ENCODE peak calls at places on chromosomes 4 and X, in ten cellular contexts. One of them, this sample, is unnamed.

GRCh38 chrX:133215747-133216146 is 2.4 kb downstream of the TFDP3 start:
- DNase-seq in lung: no peak
- DNase-seq in tibial artery: no peak
- DNase-seq in thoracic aorta: no peak
- DNase-seq in H9: no peak
- DNase-seq in mammary epithelial cell: peak; percentile 19
- DNase-seq in Peyer's patch: no peak
- DNase-seq in stomach: no peak
- DNase-seq in cardiac muscle cell: peak; percentile 8
- DNase-seq in brain microvascular endothelial cell: peak; percentile 7
- DNase-seq in this sample: peak; percentile 27

GRCh38 chrX:120021927-120022326 is 55.6 kb downstream of the RHOXF2B start:
- DNase-seq in H9: no peak
- DNase-seq in lung: no peak
- DNase-seq in stomach: no peak
- DNase-seq in mammary epithelial cell: no peak
- DNase-seq in thoracic aorta: no peak
- DNase-seq in brain microvascular endothelial cell: no peak
- DNase-seq in tibial artery: no peak
- DNase-seq in Peyer's patch: no peak
- DNase-seq in cardiac muscle cell: no peak
- DNase-seq in this sample: no peak

GRCh38 chr4:124322234-124322831 is 390.2 kb downstream of the ANKRD50 start:
- DNase-seq in mammary epithelial cell: peak; percentile 24
- DNase-seq in cardiac muscle cell: peak; percentile 77
- DNase-seq in tibial artery: no peak
- DNase-seq in Peyer's patch: no peak
- DNase-seq in lung: no peak
- DNase-seq in stomach: no peak
- DNase-seq in H9: no peak
- DNase-seq in brain microvascular endothelial cell: no peak
- DNase-seq in thoracic aorta: no peak
- DNase-seq in this sample: no peak

GRCh38 chrX:39981946-39982345 is 115.8 kb downstream of the BCOR start:
- DNase-seq in lung: no peak
- DNase-seq in Peyer's patch: no peak
- DNase-seq in cardiac muscle cell: no peak
- DNase-seq in brain microvascular endothelial cell: no peak
- DNase-seq in H9: no peak
- DNase-seq in thoracic aorta: no peak
- DNase-seq in mammary epithelial cell: no peak
- DNase-seq in stomach: no peak
- DNase-seq in tibial artery: no peak
- DNase-seq in this sample: no peak

GRCh38 chrX:100962811-100963210 is 6.7 kb upstream of the ARL13A start:
- DNase-seq in brain microvascular endothelial cell: no peak
- DNase-seq in cardiac muscle cell: no peak
- DNase-seq in stomach: no peak
- DNase-seq in thoracic aorta: no peak
- DNase-seq in tibial artery: no peak
- DNase-seq in H9: no peak
- DNase-seq in Peyer's patch: no peak
- DNase-seq in mammary epithelial cell: no peak
- DNase-seq in lung: no peak
- DNase-seq in this sample: no peak

GRCh38 chr4:168679397-168680176 is 182.7 kb downstream of the PALLD start:
- DNase-seq in stomach: no peak
- DNase-seq in H9: no peak
- DNase-seq in brain microvascular endothelial cell: peak; percentile 40
- DNase-seq in cardiac muscle cell: no peak
- DNase-seq in tibial artery: no peak
- DNase-seq in thoracic aorta: no peak
- DNase-seq in lung: no peak
- DNase-seq in mammary epithelial cell: no peak
- DNase-seq in Peyer's patch: no peak
- DNase-seq in this sample: no peak

GRCh38 chr4:70920592-70920991 is 18.4 kb downstream of the MOB1B start:
- DNase-seq in brain microvascular endothelial cell: no peak
- DNase-seq in Peyer's patch: no peak
- DNase-seq in H9: no peak
- DNase-seq in mammary epithelial cell: no peak
- DNase-seq in tibial artery: no peak
- DNase-seq in thoracic aorta: no peak
- DNase-seq in lung: no peak
- DNase-seq in cardiac muscle cell: no peak
- DNase-seq in stomach: no peak
- DNase-seq in this sample: no peak

GRCh38 chr4:95362906-95363578 is 185.7 kb downstream of the UNC5C start:
- DNase-seq in lung: no peak
- DNase-seq in brain microvascular endothelial cell: peak; percentile 6
- DNase-seq in stomach: no peak
- DNase-seq in Peyer's patch: no peak
- DNase-seq in H9: peak; percentile 44
- DNase-seq in cardiac muscle cell: peak; percentile 67
- DNase-seq in mammary epithelial cell: peak; percentile 1
- DNase-seq in thoracic aorta: no peak
- DNase-seq in tibial artery: no peak
- DNase-seq in this sample: peak; percentile 19

GRCh38 chr4:176270669-176271068 is 1.6 kb upstream of the ASB5 start:
- DNase-seq in Peyer's patch: no peak
- DNase-seq in H9: no peak
- DNase-seq in tibial artery: no peak
- DNase-seq in cardiac muscle cell: peak; percentile 84
- DNase-seq in lung: no peak
- DNase-seq in brain microvascular endothelial cell: peak; percentile 98
- DNase-seq in stomach: no peak
- DNase-seq in thoracic aorta: no peak
- DNase-seq in mammary epithelial cell: peak; percentile 98
- DNase-seq in this sample: no peak

GRCh38 chrX:3227526-3227925 is 118.9 kb downstream of the MXRA5 start:
- DNase-seq in thoracic aorta: no peak
- DNase-seq in stomach: no peak
- DNase-seq in Peyer's patch: no peak
- DNase-seq in cardiac muscle cell: no peak
- DNase-seq in mammary epithelial cell: no peak
- DNase-seq in H9: no peak
- DNase-seq in brain microvascular endothelial cell: no peak
- DNase-seq in lung: no peak
- DNase-seq in tibial artery: no peak
- DNase-seq in this sample: no peak

GRCh38 chr4:73661646-73662119 is 41.4 kb upstream of the RASSF6 start:
- DNase-seq in cardiac muscle cell: peak; percentile 96
- DNase-seq in H9: no peak
- DNase-seq in stomach: no peak
- DNase-seq in Peyer's patch: no peak
- DNase-seq in lung: no peak
- DNase-seq in brain microvascular endothelial cell: peak; percentile 99
- DNase-seq in thoracic aorta: no peak
- DNase-seq in tibial artery: no peak
- DNase-seq in mammary epithelial cell: peak; percentile 98
- DNase-seq in this sample: no peak

GRCh38 chr4:113893546-113893945 is 85.9 kb downstream of the ARSJ start:
- DNase-seq in lung: no peak
- DNase-seq in mammary epithelial cell: no peak
- DNase-seq in H9: no peak
- DNase-seq in Peyer's patch: no peak
- DNase-seq in stomach: no peak
- DNase-seq in brain microvascular endothelial cell: no peak
- DNase-seq in cardiac muscle cell: peak; percentile 30
- DNase-seq in tibial artery: no peak
- DNase-seq in thoracic aorta: no peak
- DNase-seq in this sample: no peak

GRCh38 chr4:178138491-178138890 is 696.3 kb upstream of the AGA start:
- DNase-seq in mammary epithelial cell: no peak
- DNase-seq in lung: no peak
- DNase-seq in tibial artery: no peak
- DNase-seq in cardiac muscle cell: no peak
- DNase-seq in brain microvascular endothelial cell: no peak
- DNase-seq in Peyer's patch: peak; percentile 23
- DNase-seq in thoracic aorta: no peak
- DNase-seq in H9: no peak
- DNase-seq in stomach: no peak
- DNase-seq in this sample: no peak

GRCh38 chr4:186840771-186841301 is 117.2 kb upstream of the FAT1 start:
- DNase-seq in Peyer's patch: no peak
- DNase-seq in mammary epithelial cell: no peak
- DNase-seq in stomach: no peak
- DNase-seq in lung: no peak
- DNase-seq in brain microvascular endothelial cell: no peak
- DNase-seq in cardiac muscle cell: no peak
- DNase-seq in thoracic aorta: no peak
- DNase-seq in tibial artery: peak; percentile 70
- DNase-seq in H9: no peak
- DNase-seq in this sample: no peak

GRCh38 chr4:123116412-123116811 is 194.0 kb upstream of the NUDT6 start:
- DNase-seq in lung: no peak
- DNase-seq in cardiac muscle cell: peak; percentile 53
- DNase-seq in Peyer's patch: no peak
- DNase-seq in H9: no peak
- DNase-seq in stomach: no peak
- DNase-seq in brain microvascular endothelial cell: no peak
- DNase-seq in thoracic aorta: no peak
- DNase-seq in tibial artery: no peak
- DNase-seq in mammary epithelial cell: peak; percentile 44
- DNase-seq in this sample: no peak

GRCh38 chr4:1130318-1131186 is 17.2 kb upstream of the RNF212 start:
- DNase-seq in Peyer's patch: peak; percentile 77
- DNase-seq in lung: peak; percentile 76
- DNase-seq in mammary epithelial cell: peak; percentile 60
- DNase-seq in thoracic aorta: no peak
- DNase-seq in tibial artery: peak; percentile 80
- DNase-seq in brain microvascular endothelial cell: peak; percentile 42
- DNase-seq in stomach: peak; percentile 72
- DNase-seq in H9: peak; percentile 61
- DNase-seq in cardiac muscle cell: peak; percentile 87
- DNase-seq in this sample: peak; percentile 74
- H3K27ac ChIP-seq in Peyer's patch: no peak overlapping the region
- H3K27ac ChIP-seq in lung: no peak overlapping the region
- H3K27ac ChIP-seq in mammary epithelial cell: no peak overlapping the region
- H3K27ac ChIP-seq in thoracic aorta: no peak overlapping the region
- H3K27ac ChIP-seq in tibial artery: no peak overlapping the region
- H3K27ac ChIP-seq in brain microvascular endothelial cell: no peak overlapping the region
- H3K27ac ChIP-seq in stomach: no peak overlapping the region
- H3K27ac ChIP-seq in H9: no peak overlapping the region
- H3K27ac ChIP-seq in cardiac muscle cell: no peak overlapping the region
- H3K27ac ChIP-seq in this sample: no peak overlapping the region

DNA sequence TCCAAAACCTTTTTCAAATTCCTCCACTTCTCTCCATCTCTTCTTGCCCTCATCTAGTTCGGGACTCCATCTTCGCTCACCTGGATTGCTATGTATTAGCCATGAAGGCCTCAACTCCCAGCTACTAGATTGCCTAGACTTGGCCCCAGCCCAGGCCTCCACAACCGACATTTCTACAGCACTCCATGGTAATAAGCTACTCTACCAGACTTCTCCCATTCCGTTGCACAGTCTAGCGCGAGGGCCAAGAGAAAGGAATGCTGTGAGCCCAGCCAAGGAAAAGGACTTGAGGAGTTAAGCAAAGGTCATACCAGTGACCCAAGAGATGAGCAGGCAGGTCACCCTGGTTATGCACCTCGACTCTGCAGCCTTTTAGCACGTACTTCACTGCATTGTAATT is 75.7 kb downstream of the SOWAHB start:
- DNase-seq in H9: no peak
- DNase-seq in mammary epithelial cell: no peak
- DNase-seq in brain microvascular endothelial cell: no peak
- DNase-seq in cardiac muscle cell: no peak
- DNase-seq in Peyer's patch: no peak
- DNase-seq in tibial artery: no peak
- DNase-seq in stomach: no peak
- DNase-seq in thoracic aorta: no peak
- DNase-seq in lung: no peak
- DNase-seq in this sample: no peak
- TF ChIP-seq CTCF in H9: no peak
- TF ChIP-seq CTCF in mammary epithelial cell: no peak
- TF ChIP-seq CTCF in brain microvascular endothelial cell: no peak
- TF ChIP-seq CTCF in cardiac muscle cell: no peak
- TF ChIP-seq CTCF in Peyer's patch: no peak
- TF ChIP-seq CTCF in tibial artery: no peak
- TF ChIP-seq CTCF in stomach: no peak
- TF ChIP-seq CTCF in thoracic aorta: no peak
- TF ChIP-seq CTCF in lung: no peak
- TF ChIP-seq CTCF in this sample: no peak

GRCh38 chr4:158811704-158812103 is 42.9 kb downstream of the FNIP2 start:
- DNase-seq in mammary epithelial cell: no peak
- DNase-seq in H9: no peak
- DNase-seq in stomach: peak; percentile 50
- DNase-seq in lung: no peak
- DNase-seq in brain microvascular endothelial cell: peak; percentile 40
- DNase-seq in thoracic aorta: no peak
- DNase-seq in tibial artery: no peak
- DNase-seq in cardiac muscle cell: no peak
- DNase-seq in Peyer's patch: no peak
- DNase-seq in this sample: peak; percentile 55
- H3K27ac ChIP-seq in mammary epithelial cell: no peak overlapping the region
- H3K27ac ChIP-seq in H9: no peak overlapping the region
- H3K27ac ChIP-seq in stomach: peak overlapping the region; percentile 74
- H3K27ac ChIP-seq in lung: peak overlapping the region; percentile 70
- H3K27ac ChIP-seq in brain microvascular endothelial cell: peak overlapping the region; percentile 95
- H3K27ac ChIP-seq in thoracic aorta: peak overlapping the region; percentile 85
- H3K27ac ChIP-seq in tibial artery: peak overlapping the region; percentile 75
- H3K27ac ChIP-seq in cardiac muscle cell: peak overlapping the region; percentile 99
- H3K27ac ChIP-seq in Peyer's patch: peak overlapping the region; percentile 24
- H3K27ac ChIP-seq in this sample: peak overlapping the region; percentile 83

DNA sequence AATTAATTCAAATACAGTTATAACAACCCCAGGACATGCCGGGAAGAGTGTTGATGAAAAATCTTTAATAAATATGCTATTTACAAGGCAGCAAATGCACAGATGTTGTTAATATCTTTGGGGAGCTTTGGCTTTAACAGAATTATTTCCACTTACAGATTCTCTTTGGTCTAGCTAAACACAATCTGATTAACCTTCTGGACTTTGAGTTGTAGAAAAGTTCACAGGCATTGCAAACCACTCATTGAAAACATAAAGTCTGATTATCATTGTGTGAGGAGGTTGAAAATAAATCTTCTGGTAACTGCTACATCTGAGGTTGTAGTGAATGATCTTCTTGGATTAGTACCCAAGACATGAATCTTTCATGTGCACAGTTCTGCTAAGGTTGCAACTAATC is 255.6 kb downstream of the LHFPL1 start:
- DNase-seq in stomach: no peak
- DNase-seq in lung: no peak
- DNase-seq in brain microvascular endothelial cell: no peak
- DNase-seq in thoracic aorta: no peak
- DNase-seq in tibial artery: no peak
- DNase-seq in mammary epithelial cell: no peak
- DNase-seq in Peyer's patch: no peak
- DNase-seq in H9: no peak
- DNase-seq in cardiac muscle cell: no peak
- DNase-seq in this sample: no peak
- TF ChIP-seq CTCF in stomach: no peak
- TF ChIP-seq CTCF in lung: no peak
- TF ChIP-seq CTCF in brain microvascular endothelial cell: no peak
- TF ChIP-seq CTCF in thoracic aorta: no peak
- TF ChIP-seq CTCF in tibial artery: no peak
- TF ChIP-seq CTCF in mammary epithelial cell: no peak
- TF ChIP-seq CTCF in Peyer's patch: no peak
- TF ChIP-seq CTCF in H9: no peak
- TF ChIP-seq CTCF in cardiac muscle cell: no peak
- TF ChIP-seq CTCF in this sample: no peak